ENCODE peak calls at places on chromosomes 11 and 22, in five cellular contexts. Z is left ventricle myocardium inferior, P is AG04450, D is H1, I is HCT116. V is an unnamed sample.

GRCh38 chr22:38285015-38285414 is 12.2 kb upstream of the TMEM184B start:
- DNase-seq in Z (no peak), P (no peak), D (no peak), I (no peak), V (no peak)

GRCh38 chr22:46042786-46043185 is 65.8 kb upstream of the WNT7B start:
- DNase-seq in Z (peak; percentile 10), P (no peak), D (no peak), I (no peak), V (no peak)

GRCh38 chr11:79413258-79413657 is 27.6 kb downstream of the TENM4 start:
- DNase-seq in Z (peak; percentile 89), P (peak; percentile 81), D (no peak), I (no peak), V (peak; percentile 86)

GRCh38 chr11:133732109-133732508 is 113.2 kb downstream of the SPATA19 start:
- DNase-seq in Z (no peak), P (no peak), D (no peak), I (no peak), V (no peak)

GRCh38 chr11:68950268-68950667 is 30.5 kb downstream of the MRGPRD start:
- DNase-seq in Z (no peak), P (no peak), D (no peak), I (peak; percentile 15), V (no peak)

GRCh38 chr11:102237096-102237735 is 80.1 kb upstream of the BIRC3 start:
- DNase-seq in Z (no peak), P (no peak), D (no peak), I (no peak), V (no peak)

GRCh38 chr11:12642040-12642439 is 32.2 kb upstream of the TEAD1 start:
- DNase-seq in Z (no peak), P (no peak), D (no peak), I (no peak), V (no peak)

GRCh38 chr22:46737105-46737975 is 712 bp downstream of the CERK start:
- DNase-seq in Z (peak; percentile 47), P (no peak), D (no peak), I (no peak), V (no peak)

GRCh38 chr22:36486619-36487384 is 5.4 kb upstream of the TXN2 start:
- DNase-seq in Z (no peak), P (no peak), D (no peak), I (no peak), V (no peak)

GRCh38 chr22:30955153-30955552 is 13.4 kb downstream of the MORC2 start:
- DNase-seq in Z (no peak), P (no peak), D (no peak), I (no peak), V (no peak)

GRCh38 chr11:69130586-69131566 is 24.9 kb upstream of the SMIM38 start:
- DNase-seq in Z (peak; percentile 46), P (no peak), D (no peak), I (no peak), V (peak; percentile 85)

GRCh38 chr22:32410459-32410858 is 1.6 kb downstream of the RTCB start:
- DNase-seq in Z (no peak), P (no peak), D (no peak), I (no peak), V (no peak)

GRCh38 chr11:126410649-126411048 is 55.2 kb downstream of the ST3GAL4 start:
- DNase-seq in Z (peak; percentile 80), P (no peak), D (no peak), I (no peak), V (no peak)

GRCh38 chr11:63536669-63537292 is at the start of gene PLAAT4:
- DNase-seq in Z (peak; percentile 20), P (no peak), D (no peak), I (no peak), V (peak; percentile 73)

GRCh38 chr11:128227466-128227865 is 359.9 kb downstream of the ETS1 start:
- DNase-seq in Z (no peak), P (no peak), D (no peak), I (no peak), V (no peak)

GRCh38 chr11:106152013-106152412 is 74.6 kb downstream of the AASDHPPT start:
- DNase-seq in Z (no peak), P (no peak), D (no peak), I (no peak), V (no peak)

GRCh38 chr11:67572305-67572704 is 11.3 kb upstream of the GSTP1 start:
- DNase-seq in Z (no peak), P (no peak), D (no peak), I (no peak), V (no peak)

GRCh38 chr11:107591098-107591445 is at the start of gene ELMOD1:
- DNase-seq in Z (peak; percentile 54), P (no peak), D (no peak), I (no peak), V (peak; percentile 68)

GRCh38 chr11:37504925-37505324 is 906.9 kb upstream of the RAG2 start:
- DNase-seq in Z (no peak), P (peak; percentile 74), D (no peak), I (no peak), V (no peak)

GRCh38 chr11:114291847-114292680 is 4.1 kb upstream of the NNMT start:
- DNase-seq in Z (no peak), P (no peak), D (no peak), I (no peak), V (no peak)

GRCh38 chr22:50548046-50548912 is 2.6 kb downstream of the KLHDC7B start:
- DNase-seq in Z (no peak), P (no peak), D (no peak), I (no peak), V (no peak)

GRCh38 chr11:35237860-35238715 is 99.1 kb downstream of the CD44 start:
- DNase-seq in Z (no peak), P (no peak), D (peak; percentile 23), I (peak; percentile 80), V (peak; percentile 25)

GRCh38 chr22:44683881-44684280 is 18.1 kb upstream of the PRR5 start:
- DNase-seq in Z (no peak), P (no peak), D (no peak), I (no peak), V (no peak)

GRCh38 chr11:78784321-78785061 is 209.8 kb upstream of the NARS2 start:
- DNase-seq in Z (no peak), P (peak; percentile 70), D (no peak), I (no peak), V (no peak)

GRCh38 chr22:47634342-47634741 is 871.9 kb downstream of the TBC1D22A start:
- DNase-seq in Z (no peak), P (no peak), D (no peak), I (no peak), V (no peak)

GRCh38 chr11:45872513-45873356 is 12.7 kb upstream of the MAPK8IP1 start:
- DNase-seq in Z (no peak), P (peak; percentile 61), D (peak; percentile 73), I (peak; percentile 41), V (no peak)

GRCh38 chr11:42521994-42522393 is 789.8 kb upstream of the API5 start:
- DNase-seq in Z (no peak), P (no peak), D (no peak), I (no peak), V (no peak)

GRCh38 chr11:17703951-17704350 is 15.4 kb upstream of the MYOD1 start:
- DNase-seq in Z (no peak), P (no peak), D (no peak), I (peak; percentile 69), V (no peak)

GRCh38 chr11:25691959-25692358 is 640.0 kb upstream of the ANO3 start:
- DNase-seq in Z (no peak), P (no peak), D (no peak), I (no peak), V (no peak)

GRCh38 chr22:43060213-43060612 is 29.0 kb downstream of the TTLL1 start:
- DNase-seq in Z (no peak), P (no peak), D (peak; percentile 54), I (no peak), V (no peak)

GRCh38 chr11:131025020-131025419 is 108.7 kb upstream of the SNX19 start:
- DNase-seq in Z (no peak), P (peak; percentile 29), D (no peak), I (no peak), V (no peak)

GRCh38 chr22:21939392-21940319 is 13.0 kb downstream of the PPM1F start:
- DNase-seq in Z (no peak), P (no peak), D (no peak), I (no peak), V (no peak)

GRCh38 chr11:98564881-98565280 is 455.9 kb upstream of the CNTN5 start:
- DNase-seq in Z (no peak), P (no peak), D (no peak), I (no peak), V (no peak)

GRCh38 chr11:12239396-12240298 is 129.3 kb downstream of the MICAL2 start:
- DNase-seq in Z (no peak), P (no peak), D (no peak), I (no peak), V (no peak)

GRCh38 chr11:48341466-48341865 is 16.7 kb downstream of the OR4C3 start:
- DNase-seq in Z (no peak), P (no peak), D (no peak), I (no peak), V (no peak)

GRCh38 chr11:59754859-59755700 is at the start of gene STX3:
- DNase-seq in Z (peak; percentile 74), P (no peak), D (no peak), I (peak; percentile 64), V (peak; percentile 86)

DNA sequence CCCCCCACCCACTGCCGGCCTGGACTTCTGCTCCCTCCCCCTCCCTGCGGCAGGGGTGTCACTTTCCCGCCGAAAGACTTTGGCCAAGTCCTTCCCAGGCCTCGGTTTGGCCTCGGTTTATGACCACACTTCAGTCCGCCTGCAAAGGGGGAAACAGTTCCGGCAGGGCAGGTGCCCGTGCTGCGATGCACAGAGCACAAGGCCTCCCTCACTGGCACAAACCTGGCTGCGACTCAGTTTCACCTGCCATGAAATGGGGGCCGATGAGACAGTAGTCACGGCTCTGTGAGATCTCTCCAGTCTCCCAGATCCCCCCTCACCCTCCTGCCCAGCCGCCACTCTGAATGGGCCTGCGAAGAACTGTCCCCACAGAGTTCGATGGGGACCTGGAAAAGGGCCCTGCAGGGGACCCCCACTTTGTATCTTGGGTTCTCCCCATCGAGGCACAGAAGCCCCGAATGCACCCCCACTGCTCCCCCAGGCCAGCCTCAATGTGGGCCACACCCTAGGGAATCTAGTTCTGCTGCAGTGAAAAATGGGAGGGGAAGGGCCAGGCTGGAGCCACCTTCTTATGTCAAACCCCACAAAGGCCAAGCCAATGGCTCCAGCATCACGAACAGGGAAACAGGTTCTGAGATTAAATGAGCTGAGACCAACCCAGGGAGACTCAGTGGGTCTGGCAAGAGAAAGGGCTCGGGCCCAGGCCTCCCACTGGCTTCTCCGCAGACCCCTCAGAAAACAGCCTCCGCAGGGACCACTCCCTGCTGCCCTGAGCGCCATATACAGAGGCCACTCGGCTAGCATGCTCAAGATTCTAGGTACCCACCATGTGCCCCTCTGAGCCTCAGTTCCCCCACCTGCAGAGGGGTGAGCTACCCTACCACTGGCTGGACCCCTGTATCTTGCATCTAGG is 29.0 kb downstream of the ARVCF start:
- DNase-seq in Z (no peak), P (no peak), D (no peak), I (no peak), V (no peak)
- H3K27ac ChIP-seq in Z (peak overlapping the region; percentile 94), P (no peak overlapping the region), D (peak overlapping the region; percentile 3), I (no peak overlapping the region), V (peak overlapping the region; percentile 98)

GRCh38 chr11:1783725-1784529 is 20.2 kb upstream of the CTSD start:
- DNase-seq in Z (no peak), P (no peak), D (no peak), I (no peak), V (no peak)
- H3K27ac ChIP-seq in Z (no peak overlapping the region), P (no peak overlapping the region), D (no peak overlapping the region), I (no peak overlapping the region), V (no peak overlapping the region)

GRCh38 chr11:327581-327923 is 6.9 kb upstream of the IFITM3 start:
- DNase-seq in Z (no peak), P (no peak), D (no peak), I (no peak), V (no peak)
- H3K27ac ChIP-seq in Z (peak overlapping the region; percentile 97), P (no peak overlapping the region), D (no peak overlapping the region), I (no peak overlapping the region), V (peak overlapping the region; percentile 68)

GRCh38 chr11:95939091-95939490 is 15.2 kb upstream of the MTMR2 start:
- DNase-seq in Z (no peak), P (no peak), D (no peak), I (no peak), V (no peak)
- H3K27ac ChIP-seq in Z (no peak overlapping the region), P (no peak overlapping the region), D (no peak overlapping the region), I (no peak overlapping the region), V (no peak overlapping the region)